ENCODE peak calls at places on chromosomes 6 and 20, in four cellular contexts. R is heart right ventricle; X is T-cell; B is activated CD8-positive, alpha-beta memory T cell treated with anti-CD3 and anti-CD28 coated beads for 1 hour. S is an unnamed sample.

GRCh38 chr6:16700202-16700997 is 60.9 kb downstream of the ATXN1 start:
- DNase-seq in R (no peak), X (peak), B (no peak), S (no peak)

GRCh38 chr6:3804981-3805380 is 44.2 kb upstream of the FAM50B start:
- DNase-seq in R (no peak), X (no peak), B (no peak), S (no peak)

GRCh38 chr6:151387581-151387980 is 3.8 kb downstream of the ZBTB2 start:
- DNase-seq in R (no peak), X (no peak), B (no peak), S (no peak)

GRCh38 chr6:42984001-42984923 is at the start of gene PPP2R5D:
- DNase-seq in R (peak), X (peak), B (peak), S (peak)

GRCh38 chr20:3755269-3755668 is 12.3 kb downstream of the ADISSP start:
- DNase-seq in R (no peak), X (no peak), B (no peak), S (no peak)

GRCh38 chr6:17012421-17013225 is 89.2 kb upstream of the STMND1 start:
- DNase-seq in R (no peak), X (no peak), B (no peak), S (no peak)

GRCh38 chr6:81326856-81327561 is 425.5 kb downstream of the TENT5A start:
- DNase-seq in R (peak), X (no peak), B (no peak), S (no peak)

GRCh38 chr6:1609662-1610496 is at the start of gene FOXC1:
- DNase-seq in R (peak), X (no peak), B (no peak), S (peak)

GRCh38 chr20:9609892-9610502 is 95.6 kb downstream of the LAMP5 start:
- DNase-seq in R (peak), X (peak), B (no peak), S (no peak)

GRCh38 chr6:159151266-159151855 is 17.8 kb upstream of the FNDC1 start:
- DNase-seq in R (peak), X (peak), B (no peak), S (no peak)

GRCh38 chr20:62368629-62369507 is 1.8 kb upstream of the LAMA5 start:
- DNase-seq in R (peak), X (no peak), B (no peak), S (peak)

GRCh38 chr6:90175627-90176538 is 120.8 kb downstream of the BACH2 start:
- DNase-seq in R (no peak), X (peak), B (no peak), S (no peak)

GRCh38 chr6:155436981-155437749 is 18.5 kb downstream of the NOX3 start:
- DNase-seq in R (peak), X (no peak), B (no peak), S (no peak)

GRCh38 chr6:156658186-156658585 is 119.0 kb upstream of the ARID1B start:
- DNase-seq in R (peak), X (no peak), B (no peak), S (no peak)

GRCh38 chr20:57157106-57157691 is 109.2 kb downstream of the BMP7 start:
- DNase-seq in R (peak), X (no peak), B (no peak), S (no peak)

GRCh38 chr6:158853072-158853871 is 34.1 kb upstream of the EZR start:
- DNase-seq in R (no peak), X (peak), B (peak), S (peak)

GRCh38 chr6:45679163-45679562 is 301.4 kb upstream of the SUPT3H start:
- DNase-seq in R (no peak), X (no peak), B (no peak), S (no peak)

GRCh38 chr6:168013250-168013915 is 15.9 kb downstream of the KIF25 start:
- DNase-seq in R (no peak), X (no peak), B (no peak), S (no peak)

GRCh38 chr6:163023700-163024099 is 295.9 kb downstream of the PACRG start:
- DNase-seq in R (no peak), X (no peak), B (no peak), S (no peak)

GRCh38 chr20:34891166-34892062 is 15.0 kb downstream of the ACSS2 start:
- DNase-seq in R (no peak), X (no peak), B (no peak), S (no peak)

GRCh38 chr6:110811187-110811586 is 4.1 kb downstream of the CDK19 start:
- DNase-seq in R (no peak), X (no peak), B (no peak), S (no peak)

GRCh38 chr20:41456341-41456740 is 89.7 kb upstream of the EMILIN3 start:
- DNase-seq in R (no peak), X (no peak), B (no peak), S (no peak)

GRCh38 chr6:141667580-141668309 is 465.0 kb upstream of the GJE1 start:
- DNase-seq in R (no peak), X (no peak), B (no peak), S (no peak)

GRCh38 chr20:24572862-24573261 is 103.4 kb downstream of the SYNDIG1 start:
- DNase-seq in R (no peak), X (no peak), B (no peak), S (no peak)

GRCh38 chr6:7166410-7167293 is 58.9 kb downstream of the RREB1 start:
- DNase-seq in R (no peak), X (no peak), B (no peak), S (peak)

GRCh38 chr6:3317741-3318211 is 59.0 kb downstream of the PSMG4 start:
- DNase-seq in R (no peak), X (no peak), B (no peak), S (no peak)

GRCh38 chr6:135268740-135269139 is 87.6 kb downstream of the MYB start:
- DNase-seq in R (no peak), X (no peak), B (no peak), S (no peak)

GRCh38 chr6:127547215-127547614 is 28.1 kb upstream of the MTCL3 start:
- DNase-seq in R (no peak), X (no peak), B (no peak), S (no peak)

GRCh38 chr6:137601471-137601870 is 107.3 kb upstream of the OLIG3 start:
- DNase-seq in R (no peak), X (no peak), B (no peak), S (no peak)

GRCh38 chr6:114058435-114058834 is 87.5 kb upstream of the HDAC2 start:
- DNase-seq in R (no peak), X (no peak), B (no peak), S (no peak)

GRCh38 chr6:31446481-31446880 is 43.1 kb downstream of the MICA start:
- DNase-seq in R (no peak), X (no peak), B (no peak), S (no peak)

S was measured in upper lobe of left lung.